ENCODE peak calls at places on chromosomes 5 and 9, in four cellular contexts. K, F, T and M are unnamed samples.

GRCh38 chr5:96752341-96753016 is 55.3 kb downstream of the ERAP1 start:
- DNase-seq in K (peak; percentile 58), F (peak; percentile 6), T (peak; percentile 76), M (peak; percentile 85)

GRCh38 chr5:91059409-91059808 is 323.7 kb downstream of the ARRDC3 start:
- DNase-seq in K (peak; percentile 72), F (no peak), T (no peak), M (no peak)

GRCh38 chr9:122213589-122214413 is 15.0 kb downstream of the LHX6 start:
- DNase-seq in K (peak; percentile 61), F (no peak), T (no peak), M (no peak)

GRCh38 chr9:111483862-111484563 is at the start of gene ECPAS:
- DNase-seq in K (peak; percentile 87), F (peak; percentile 90), T (peak; percentile 76), M (peak; percentile 80)

GRCh38 chr5:37940931-37941623 is 101.2 kb upstream of the GDNF start:
- DNase-seq in K (peak; percentile 62), F (no peak), T (no peak), M (no peak)

GRCh38 chr9:131735238-131736181 is 4.4 kb downstream of the RAPGEF1 start:
- DNase-seq in K (peak; percentile 65), F (peak; percentile 19), T (peak; percentile 66), M (no peak)

GRCh38 chr5:141843156-141843927 is 34.9 kb downstream of the PCDH1 start:
- DNase-seq in K (peak; percentile 37), F (peak; percentile 79), T (no peak), M (peak; percentile 25)

GRCh38 chr9:27572566-27572917 is 739 bp downstream of the C9orf72 start:
- DNase-seq in K (peak; percentile 76), F (peak; percentile 21), T (peak; percentile 68), M (peak; percentile 59)

GRCh38 chr5:134460551-134460950 is 48.9 kb upstream of the CDKN2AIPNL start:
- DNase-seq in K (no peak), F (no peak), T (peak; percentile 45), M (no peak)